ENCODE peak calls at places on chromosome 10, in four cellular contexts. I is GM12878, S is K562, Y is HepG2. M is an unnamed sample.

GRCh38 chr10:86401588-86402282 is 35.1 kb upstream of the GRID1 start:
- DNase-seq in I (no peak), S (no peak), Y (no peak), M (peak; percentile 71)

GRCh38 chr10:58820862-58821559 is 308.3 kb downstream of the BICC1 start:
- DNase-seq in I (no peak), S (no peak), Y (no peak), M (no peak)

GRCh38 chr10:27736396-27736795 is 9.2 kb downstream of the MKX start:
- DNase-seq in I (no peak), S (no peak), Y (no peak), M (no peak)

GRCh38 chr10:26439436-26440090 is 1.4 kb downstream of the APBB1IP start:
- DNase-seq in I (no peak), S (no peak), Y (no peak), M (no peak)

GRCh38 chr10:114751856-114752255 is 69.7 kb upstream of the FHIP2A start:
- DNase-seq in I (no peak), S (no peak), Y (no peak), M (no peak)

GRCh38 chr10:14131261-14131960 is 199.3 kb downstream of the FRMD4A start:
- DNase-seq in I (no peak), S (peak; percentile 17), Y (no peak), M (no peak)

GRCh38 chr10:65735382-65735781 is 1190.5 kb upstream of the LRRTM3 start:
- DNase-seq in I (no peak), S (no peak), Y (no peak), M (no peak)

GRCh38 chr10:26043469-26043868 is 109.4 kb downstream of the MYO3A start:
- DNase-seq in I (no peak), S (no peak), Y (no peak), M (no peak)

GRCh38 chr10:1573981-1574380 is 163.3 kb downstream of the ADARB2 start:
- DNase-seq in I (no peak), S (no peak), Y (no peak), M (no peak)

GRCh38 chr10:88299787-88300186 is 283.3 kb downstream of the RNLS start:
- DNase-seq in I (no peak), S (no peak), Y (no peak), M (no peak)

GRCh38 chr10:71819479-71819878 is 31.6 kb downstream of the PSAP start:
- DNase-seq in I (no peak), S (no peak), Y (no peak), M (no peak)

GRCh38 chr10:16803464-16803863 is 13.8 kb downstream of the RSU1 start:
- DNase-seq in I (no peak), S (no peak), Y (no peak), M (no peak)

GRCh38 chr10:13699216-13699615 is 112.5 kb downstream of the PRPF18 start:
- DNase-seq in I (no peak), S (no peak), Y (no peak), M (no peak)

GRCh38 chr10:128030498-128031072 is 95.6 kb downstream of the MKI67 start:
- DNase-seq in I (no peak), S (no peak), Y (no peak), M (no peak)

GRCh38 chr10:17663450-17663849 is 19.5 kb downstream of the STAM start:
- DNase-seq in I (no peak), S (no peak), Y (no peak), M (no peak)

GRCh38 chr10:78339251-78339650 is 305.6 kb downstream of the RPS24 start:
- DNase-seq in I (no peak), S (no peak), Y (no peak), M (no peak)

GRCh38 chr10:130425881-130426435 is 289.8 kb downstream of the GLRX3 start:
- DNase-seq in I (no peak), S (no peak), Y (no peak), M (no peak)

GRCh38 chr10:42952358-42952757 is 124.5 kb upstream of the RET start:
- DNase-seq in I (no peak), S (no peak), Y (peak; percentile 13), M (peak; percentile 64)

GRCh38 chr10:110540038-110540437 is 27.5 kb upstream of the SMC3 start:
- DNase-seq in I (no peak), S (no peak), Y (no peak), M (no peak)

GRCh38 chr10:77125231-77125630 is 512.4 kb downstream of the KCNMA1 start:
- DNase-seq in I (no peak), S (no peak), Y (no peak), M (no peak)

GRCh38 chr10:16770646-16771045 is 46.6 kb downstream of the RSU1 start:
- DNase-seq in I (no peak), S (no peak), Y (no peak), M (no peak)

GRCh38 chr10:86556532-86556931 is 34.9 kb upstream of the WAPL start:
- DNase-seq in I (no peak), S (no peak), Y (no peak), M (no peak)

GRCh38 chr10:119352042-119352441 is 144.7 kb downstream of the GRK5 start:
- DNase-seq in I (no peak), S (no peak), Y (no peak), M (no peak)

GRCh38 chr10:71838264-71839211 is 12.5 kb downstream of the PSAP start:
- DNase-seq in I (no peak), S (peak; percentile 81), Y (no peak), M (no peak)

GRCh38 chr10:92691591-92692084 is 1.9 kb downstream of the HHEX start:
- DNase-seq in I (no peak), S (peak; percentile 24), Y (no peak), M (no peak)

GRCh38 chr10:7519351-7519750 is 108.5 kb upstream of the SFMBT2 start:
- DNase-seq in I (no peak), S (no peak), Y (no peak), M (no peak)

GRCh38 chr10:12656518-12657142 is 307.3 kb downstream of the CAMK1D start:
- DNase-seq in I (no peak), S (peak; percentile 37), Y (peak; percentile 37), M (no peak)

GRCh38 chr10:125020386-125020785 is 78.5 kb downstream of the ZRANB1 start:
- DNase-seq in I (no peak), S (no peak), Y (no peak), M (no peak)

GRCh38 chr10:110647136-110647430 is 2.9 kb downstream of the RBM20 start:
- DNase-seq in I (no peak), S (no peak), Y (no peak), M (no peak)

GRCh38 chr10:120586471-120586872 is 129.4 kb downstream of the PLPP4 start:
- DNase-seq in I (no peak), S (no peak), Y (no peak), M (no peak)

GRCh38 chr10:3100093-3100792 is 32.9 kb downstream of the PFKP start:
- DNase-seq in I (no peak), S (no peak), Y (no peak), M (no peak)

GRCh38 chr10:11907914-11908313 is 84.8 kb downstream of the PROSER2 start:
- DNase-seq in I (no peak), S (no peak), Y (no peak), M (no peak)

GRCh38 chr10:44369296-44369695 is 15.6 kb downstream of the CXCL12 start:
- DNase-seq in I (no peak), S (no peak), Y (no peak), M (no peak)

DNA sequence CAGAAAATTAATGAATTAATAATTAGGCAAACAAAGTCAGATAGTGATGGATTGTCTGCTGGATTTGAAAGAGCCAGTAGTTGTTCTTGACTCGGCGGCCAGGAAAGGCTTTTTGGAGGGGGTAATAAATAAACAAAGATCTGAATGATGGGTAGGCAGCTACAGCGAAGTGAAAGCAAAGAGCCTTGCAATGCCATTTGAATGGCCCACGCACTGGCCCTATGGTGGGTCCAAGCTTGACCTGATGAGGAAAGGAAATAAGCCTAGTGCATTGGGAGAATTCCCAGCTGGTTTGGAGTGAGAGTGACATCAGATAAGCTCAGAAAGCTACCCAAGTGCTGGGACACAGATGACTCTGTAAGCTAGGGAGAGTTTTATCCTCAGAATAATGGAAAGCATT is 365.2 kb downstream of the PLXDC2 start:
- DNase-seq in I (no peak), S (no peak), Y (no peak), M (no peak)
- TF ChIP-seq SP1 in I (no peak), S (no peak), Y (no peak), M (no peak)

GRCh38 chr10:34078798-34079470 is 736.2 kb downstream of the PARD3 start:
- DNase-seq in I (no peak), S (no peak), Y (no peak), M (no peak)
- TF ChIP-seq CHD2 in I (no peak), S (no peak), Y (no peak), M (no peak)

GRCh38 chr10:47421057-47421952 is 37.2 kb upstream of the ZNF488 start:
- DNase-seq in I (no peak), S (no peak), Y (no peak), M (no peak)
- TF ChIP-seq SP1 in I (no peak), S (no peak), Y (no peak), M (no peak)

GRCh38 chr10:112039823-112040222 is 143.7 kb downstream of the GPAM start:
- DNase-seq in I (no peak), S (no peak), Y (no peak), M (no peak)
- TF ChIP-seq CHD2 in I (no peak), S (no peak), Y (no peak), M (no peak)

GRCh38 chr10:81013771-81014170 is 476.1 kb downstream of the SH2D4B start:
- DNase-seq in I (no peak), S (no peak), Y (no peak), M (no peak)

GRCh38 chr10:81021428-81022129 is 483.9 kb downstream of the SH2D4B start:
- DNase-seq in I (no peak), S (no peak), Y (no peak), M (no peak)

GRCh38 chr10:81018898-81019890 is 481.5 kb downstream of the SH2D4B start:
- DNase-seq in I (no peak), S (peak; percentile 28), Y (peak; percentile 49), M (no peak)
- TF ChIP-seq SP1 in I (no peak), S (no peak), Y (no peak), M (no peak)

GRCh38 chr10:52257692-52258075 is 56.4 kb upstream of the DKK1 start:
- DNase-seq in I (no peak), S (no peak), Y (no peak), M (no peak)

GRCh38 chr10:52258791-52259427 is 55.2 kb upstream of the DKK1 start:
- DNase-seq in I (no peak), S (no peak), Y (no peak), M (no peak)

GRCh38 chr10:52265131-52265926 is 48.8 kb upstream of the DKK1 start:
- DNase-seq in I (no peak), S (no peak), Y (no peak), M (no peak)

GRCh38 chr10:52259428-52259812 is 54.7 kb upstream of the DKK1 start:
- DNase-seq in I (no peak), S (no peak), Y (no peak), M (no peak)

GRCh38 chr10:52261362-52261761 is 52.7 kb upstream of the DKK1 start:
- DNase-seq in I (no peak), S (no peak), Y (no peak), M (no peak)
- TF ChIP-seq CHD2 in I (no peak), S (no peak), Y (no peak), M (no peak)

GRCh38 chr10:100022403-100022802 is 12.7 kb upstream of the DNMBP start:
- DNase-seq in I (no peak), S (no peak), Y (no peak), M (no peak)
- TF ChIP-seq SP1 in I (no peak), S (no peak), Y (no peak), M (no peak)